ENCODE peak calls at places on chromosomes 4 and X, in four cellular contexts. N is H9, I is H1, Z is IMR-90. M is an unnamed sample.

GRCh38 chrX:29870608-29871007 is 344.8 kb upstream of the MAGEB2 start:
- DNase-seq in N (no peak), I (no peak), Z (no peak), M (no peak)

GRCh38 chrX:107025538-107025937 is 25.5 kb upstream of the MORC4 start:
- DNase-seq in N (no peak), I (no peak), Z (peak), M (peak)

GRCh38 chr4:180668732-180669131 is 1574.5 kb upstream of the TENM3 start:
- DNase-seq in N (no peak), I (no peak), Z (no peak), M (no peak)

GRCh38 chr4:51901363-51901762 is 58.4 kb downstream of the DCUN1D4 start:
- DNase-seq in N (no peak), I (no peak), Z (no peak), M (no peak)

GRCh38 chrX:87409113-87409841 is 108.3 kb upstream of the KLHL4 start:
- DNase-seq in N (no peak), I (no peak), Z (peak), M (peak)

GRCh38 chr4:20408596-20408995 is 156.9 kb downstream of the SLIT2 start:
- DNase-seq in N (no peak), I (no peak), Z (peak), M (peak)

GRCh38 chrX:71532078-71532752 is 689 bp upstream of the OGT start:
- DNase-seq in N (no peak), I (no peak), Z (peak), M (no peak)

GRCh38 chr4:15385928-15386327 is 41.9 kb upstream of the C1QTNF7 start:
- DNase-seq in N (no peak), I (no peak), Z (no peak), M (no peak)

GRCh38 chr4:138609943-138610350 is 367.8 kb upstream of the SLC7A11 start:
- DNase-seq in N (no peak), I (no peak), Z (peak), M (no peak)

GRCh38 chr4:138843611-138844010 is 172.0 kb upstream of the NOCT start:
- DNase-seq in N (no peak), I (no peak), Z (no peak), M (no peak)

GRCh38 chr4:8915201-8916200 is 43.9 kb upstream of the HMX1 start:
- DNase-seq in N (no peak), I (no peak), Z (no peak), M (no peak)

GRCh38 chrX:110665636-110666035 is 130.0 kb downstream of the CHRDL1 start:
- DNase-seq in N (peak), I (no peak), Z (peak), M (peak)

GRCh38 chr4:27001398-27002164 is 140.9 kb downstream of the STIM2 start:
- DNase-seq in N (no peak), I (no peak), Z (no peak), M (no peak)

DNA sequence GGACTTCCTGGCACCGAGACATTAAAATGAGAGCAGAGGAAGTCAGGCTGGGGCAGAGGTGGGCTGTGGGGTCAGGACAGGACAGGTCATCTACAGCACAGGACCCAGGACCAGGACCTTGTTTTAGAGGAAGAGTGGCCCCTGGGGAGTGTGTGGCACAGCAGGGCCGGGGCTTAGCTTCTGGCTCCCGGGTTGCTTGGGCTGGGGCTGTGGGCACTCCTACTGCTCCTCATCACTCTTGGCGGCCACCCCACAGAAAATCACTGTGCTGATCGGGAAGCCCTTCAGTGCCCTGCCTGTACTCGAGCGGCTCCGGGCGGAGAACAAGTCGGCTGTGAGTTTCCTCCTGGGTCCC is 8.1 kb upstream of the ATP6AP1 start:
- DNase-seq in N (no peak), I (no peak), Z (no peak), M (no peak)
- H3K56ac ChIP-seq in N (no peak), I (no peak), Z (no peak), M (no peak)

DNA sequence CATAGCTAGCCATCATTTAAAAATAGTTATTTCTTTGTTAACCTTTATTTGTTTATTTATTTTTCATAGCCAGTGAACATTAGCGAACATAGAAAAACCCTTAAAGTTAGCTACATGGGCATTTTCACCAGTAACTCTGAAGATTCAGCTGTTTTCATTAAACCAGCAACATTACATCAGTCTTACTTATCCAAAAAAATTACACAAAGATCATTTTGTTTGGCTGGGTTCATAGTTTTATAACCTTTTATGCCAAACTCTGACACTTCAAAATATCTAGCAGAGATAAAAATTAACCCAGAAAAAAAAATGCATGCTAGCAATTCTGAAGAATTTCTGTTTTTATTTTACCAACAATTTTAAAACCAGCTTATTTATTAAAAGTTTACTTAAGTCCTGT is 784.1 kb downstream of the PCDH18 start:
- DNase-seq in N (no peak), I (no peak), Z (no peak), M (no peak)
- H3K56ac ChIP-seq in N (no peak), I (no peak), Z (no peak), M (no peak)

GRCh38 chrX:120462370-120462769 is 6.7 kb downstream of the LAMP2 start:
- DNase-seq in N (no peak), I (no peak), Z (no peak), M (no peak)
- H3K56ac ChIP-seq in N (no peak), I (no peak), Z (no peak), M (no peak)

GRCh38 chr4:56791316-56791715 is 30.2 kb downstream of the SPINK2 start:
- DNase-seq in N (no peak), I (no peak), Z (no peak), M (no peak)
- H3K56ac ChIP-seq in N (no peak), I (no peak), Z (no peak), M (no peak)

DNA sequence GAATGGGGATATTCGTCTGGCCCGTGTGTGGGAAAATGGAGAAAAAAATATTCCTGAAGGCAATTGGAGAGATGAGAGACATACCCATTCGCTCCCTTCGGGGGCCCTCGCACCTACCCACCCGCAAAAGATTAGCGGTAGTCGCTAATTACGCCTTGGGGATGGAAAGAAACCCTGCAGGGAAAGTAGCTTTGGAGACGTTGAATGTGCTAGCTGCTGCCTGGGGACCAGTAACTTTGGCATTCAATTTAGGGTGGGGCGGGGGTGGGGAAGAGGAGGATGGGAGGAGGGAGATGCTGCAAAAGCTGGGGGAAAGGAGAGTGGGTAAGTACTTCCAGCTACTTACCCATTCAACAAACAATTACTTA is 407 bp upstream of the ZC4H2 start:
- DNase-seq in N (peak), I (no peak), Z (no peak), M (peak)
- H3K56ac ChIP-seq in N (no peak), I (no peak), Z (peak), M (peak)

GRCh38 chr4:125991398-125991797 is 676.6 kb downstream of the FAT4 start:
- DNase-seq in N (no peak), I (no peak), Z (peak), M (peak)

GRCh38 chr4:125988464-125988863 is 673.7 kb downstream of the FAT4 start:
- DNase-seq in N (no peak), I (no peak), Z (no peak), M (no peak)

GRCh38 chr4:125994024-125994423 is 679.3 kb downstream of the FAT4 start:
- DNase-seq in N (no peak), I (no peak), Z (peak), M (no peak)

GRCh38 chr4:125994430-125994829 is 679.7 kb downstream of the FAT4 start:
- DNase-seq in N (no peak), I (no peak), Z (no peak), M (no peak)
- H3K56ac ChIP-seq in N (no peak), I (no peak), Z (no peak), M (no peak)

GRCh38 chrX:145002776-145003175 is 244.5 kb upstream of the SPANXN1 start:
- DNase-seq in N (no peak), I (no peak), Z (no peak), M (peak)
- H3K56ac ChIP-seq in N (no peak), I (no peak), Z (no peak), M (no peak)

GRCh38 chr4:73617256-73617655 is 3.0 kb downstream of the RASSF6 start:
- DNase-seq in N (no peak), I (no peak), Z (no peak), M (no peak)
- H3K56ac ChIP-seq in N (no peak), I (no peak), Z (no peak), M (no peak)

DNA sequence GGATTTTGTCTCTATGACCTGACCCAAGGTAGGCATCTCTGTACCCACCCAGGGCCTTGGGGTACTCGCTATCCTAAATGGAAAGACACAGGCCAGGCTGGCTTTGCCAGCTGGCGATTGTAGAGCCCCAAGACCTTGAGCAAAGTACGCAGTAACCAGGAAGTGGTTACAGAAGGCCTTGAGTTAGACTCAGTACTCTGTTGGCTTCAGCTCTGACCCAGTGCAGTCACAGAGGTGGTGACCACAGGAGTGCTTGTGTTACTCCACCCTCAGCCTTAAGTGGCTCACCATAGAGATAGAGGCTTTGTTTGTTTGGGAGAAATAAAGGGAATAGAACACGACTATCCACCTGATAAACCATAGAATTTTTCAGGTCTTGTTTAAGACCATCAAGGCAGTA is 880.5 kb upstream of the POU3F4 start:
- DNase-seq in N (no peak), I (no peak), Z (no peak), M (no peak)
- H3K56ac ChIP-seq in N (no peak), I (no peak), Z (no peak), M (no peak)